ENCODE peak calls at places on chromosomes 5 and 9, in six cellular contexts. One of them, this sample, is unnamed.

GRCh38 chr5:6315580-6315979 is 62.8 kb downstream of the MED10 start:
- DNase-seq in posterior cingulate gyrus: no peak
- DNase-seq in fibroblast of lung: no peak
- DNase-seq in HuH-7: no peak
- DNase-seq in Daoy: no peak
- DNase-seq in DMS53: no peak
- DNase-seq in this sample: no peak

GRCh38 chr5:55629790-55630189 is 82.3 kb downstream of the SLC38A9 start:
- DNase-seq in Daoy: no peak
- DNase-seq in posterior cingulate gyrus: no peak
- DNase-seq in DMS53: peak
- DNase-seq in fibroblast of lung: no peak
- DNase-seq in HuH-7: no peak
- DNase-seq in this sample: no peak

GRCh38 chr9:12738296-12738695 is 36.5 kb upstream of the LURAP1L start:
- DNase-seq in Daoy: no peak
- DNase-seq in posterior cingulate gyrus: no peak
- DNase-seq in fibroblast of lung: no peak
- DNase-seq in DMS53: no peak
- DNase-seq in HuH-7: no peak
- DNase-seq in this sample: no peak

GRCh38 chr9:95344735-95345134 is 27.2 kb upstream of the FANCC start:
- DNase-seq in posterior cingulate gyrus: no peak
- DNase-seq in fibroblast of lung: no peak
- DNase-seq in Daoy: no peak
- DNase-seq in DMS53: no peak
- DNase-seq in HuH-7: no peak
- DNase-seq in this sample: no peak

GRCh38 chr9:116334581-116335150 is 181.1 kb downstream of the PAPPA start:
- DNase-seq in fibroblast of lung: no peak
- DNase-seq in HuH-7: no peak
- DNase-seq in DMS53: no peak
- DNase-seq in Daoy: no peak
- DNase-seq in posterior cingulate gyrus: no peak
- DNase-seq in this sample: no peak

GRCh38 chr9:113742878-113743277 is 133.2 kb upstream of the ZNF618 start:
- DNase-seq in posterior cingulate gyrus: no peak
- DNase-seq in DMS53: no peak
- DNase-seq in fibroblast of lung: no peak
- DNase-seq in HuH-7: no peak
- DNase-seq in Daoy: no peak
- DNase-seq in this sample: no peak

GRCh38 chr9:107242073-107243063 is 40.7 kb upstream of the RAD23B start:
- DNase-seq in posterior cingulate gyrus: no peak
- DNase-seq in fibroblast of lung: peak
- DNase-seq in HuH-7: no peak
- DNase-seq in Daoy: peak
- DNase-seq in DMS53: peak
- DNase-seq in this sample: no peak

GRCh38 chr5:30450153-30450552 is 743.3 kb upstream of the CDH6 start:
- DNase-seq in DMS53: no peak
- DNase-seq in fibroblast of lung: no peak
- DNase-seq in Daoy: no peak
- DNase-seq in posterior cingulate gyrus: no peak
- DNase-seq in HuH-7: no peak
- DNase-seq in this sample: no peak

This sample was measured in hypothalamus.